ENCODE peak calls at places on chromosomes 6 and 20, in six cellular contexts. X, R, O, B, F and P are unnamed samples.

GRCh38 chr20:32988008-32988407 is 16.2 kb downstream of the SUN5 start:
- DNase-seq in X (no peak), R (no peak), O (no peak), B (no peak), F (no peak), P (no peak)

GRCh38 chr20:15756001-15756400 is 817.2 kb downstream of the KIF16B start:
- DNase-seq in X (no peak), R (no peak), O (no peak), B (no peak), F (no peak), P (no peak)

GRCh38 chr6:72649032-72649984 is 27.4 kb downstream of the KCNQ5 start:
- DNase-seq in X (no peak), R (no peak), O (peak), B (peak), F (peak), P (no peak)

GRCh38 chr6:132962936-132963579 is 148.7 kb downstream of the RPS12 start:
- DNase-seq in X (peak), R (peak), O (peak), B (peak), F (peak), P (peak)

GRCh38 chr6:87029711-87030314 is 65.1 kb downstream of the CGA start:
- DNase-seq in X (no peak), R (no peak), O (no peak), B (peak), F (peak), P (peak)

GRCh38 chr6:48429610-48430009 is 318.6 kb upstream of the PTCHD4 start:
- DNase-seq in X (no peak), R (no peak), O (no peak), B (no peak), F (no peak), P (no peak)

GRCh38 chr6:116158641-116159040 is 32.7 kb upstream of the COL10A1 start:
- DNase-seq in X (no peak), R (no peak), O (no peak), B (no peak), F (no peak), P (no peak)

GRCh38 chr6:33201147-33201545 is 479 bp downstream of the SLC39A7 start:
- DNase-seq in X (no peak), R (no peak), O (no peak), B (no peak), F (no peak), P (no peak)

GRCh38 chr6:142429195-142429594 is 127.4 kb downstream of the ADGRG6 start:
- DNase-seq in X (no peak), R (no peak), O (no peak), B (no peak), F (no peak), P (no peak)

GRCh38 chr6:136737343-136738177 is 54.7 kb downstream of the MAP3K5 start:
- DNase-seq in X (no peak), R (no peak), O (no peak), B (no peak), F (peak), P (peak)

GRCh38 chr20:48609491-48609978 is 218.3 kb downstream of the PREX1 start:
- DNase-seq in X (no peak), R (no peak), O (no peak), B (no peak), F (no peak), P (no peak)

GRCh38 chr20:10313701-10314100 is 95.1 kb downstream of the SNAP25 start:
- DNase-seq in X (no peak), R (no peak), O (no peak), B (peak), F (no peak), P (no peak)

GRCh38 chr20:20561172-20561571 is 151.3 kb downstream of the RALGAPA2 start:
- DNase-seq in X (no peak), R (no peak), O (no peak), B (no peak), F (no peak), P (peak)

GRCh38 chr6:19279137-19279747 is 557.9 kb upstream of the ID4 start:
- DNase-seq in X (no peak), R (no peak), O (no peak), B (no peak), F (no peak), P (no peak)

GRCh38 chr20:57065646-57066045 is 200.8 kb downstream of the BMP7 start:
- DNase-seq in X (peak), R (no peak), O (no peak), B (peak), F (no peak), P (no peak)

GRCh38 chr6:4371207-4371921 is 236.0 kb upstream of the ECI2 start:
- DNase-seq in X (no peak), R (no peak), O (no peak), B (peak), F (no peak), P (no peak)

GRCh38 chr6:8499540-8499939 is 64.2 kb upstream of the SLC35B3 start:
- DNase-seq in X (no peak), R (no peak), O (no peak), B (no peak), F (no peak), P (peak)

GRCh38 chr6:122772724-122773123 is 6.8 kb upstream of the FABP7 start:
- DNase-seq in X (peak), R (no peak), O (no peak), B (no peak), F (no peak), P (no peak)

GRCh38 chr6:160430741-160431140 is 82.6 kb downstream of the SLC22A3 start:
- DNase-seq in X (no peak), R (no peak), O (no peak), B (no peak), F (no peak), P (peak)

GRCh38 chr6:67679566-67680296 is 955.4 kb upstream of the ADGRB3 start:
- DNase-seq in X (no peak), R (no peak), O (no peak), B (no peak), F (no peak), P (no peak)

GRCh38 chr20:59812286-59813125 is 120.9 kb downstream of the SYCP2 start:
- DNase-seq in X (no peak), R (peak), O (no peak), B (no peak), F (no peak), P (no peak)